ENCODE peak calls at places on chromosomes 3 and 15, in six cellular contexts. R is iPS-NIHi11, B is HTR-8/SVneo, H is NCI-H345, P is NCI-H510A, A is IMR-90. Z is an unnamed sample.

GRCh38 chr15:39363761-39364586 is 216.9 kb upstream of the THBS1 start:
- DNase-seq in R (no peak), B (no peak), H (no peak), P (no peak), A (no peak), Z (no peak)

GRCh38 chr3:29283739-29284138 is 2.9 kb downstream of the RBMS3 start:
- DNase-seq in R (no peak), B (no peak), H (no peak), P (no peak), A (no peak), Z (no peak)

GRCh38 chr15:75508741-75509532 is 57.4 kb upstream of the SIN3A start:
- DNase-seq in R (peak), B (no peak), H (peak), P (no peak), A (peak), Z (no peak)

GRCh38 chr3:87694678-87695077 is 364.1 kb downstream of the CGGBP1 start:
- DNase-seq in R (no peak), B (peak), H (no peak), P (no peak), A (no peak), Z (no peak)

GRCh38 chr15:55499158-55499557 is 8.9 kb downstream of the DNAAF4 start:
- DNase-seq in R (no peak), B (no peak), H (no peak), P (no peak), A (no peak), Z (no peak)

GRCh38 chr15:60396560-60396963 is 1.2 kb downstream of the ANXA2 start:
- DNase-seq in R (no peak), B (no peak), H (no peak), P (no peak), A (no peak), Z (no peak)

GRCh38 chr3:13073042-13073906 is at the start of gene IQSEC1:
- DNase-seq in R (peak), B (no peak), H (peak), P (peak), A (peak), Z (no peak)

GRCh38 chr3:52053307-52054304 is 2.8 kb downstream of the DUSP7 start:
- DNase-seq in R (no peak), B (no peak), H (no peak), P (no peak), A (peak), Z (no peak)

GRCh38 chr15:43266834-43267233 is at the start of gene TGM5:
- DNase-seq in R (no peak), B (no peak), H (no peak), P (no peak), A (no peak), Z (no peak)

GRCh38 chr3:182690163-182690562 is 103.1 kb upstream of the ATP11B start:
- DNase-seq in R (no peak), B (no peak), H (no peak), P (no peak), A (no peak), Z (no peak)

GRCh38 chr15:63763476-63764123 is 70.1 kb downstream of the HERC1 start:
- DNase-seq in R (no peak), B (no peak), H (no peak), P (no peak), A (peak), Z (no peak)

GRCh38 chr15:75836953-75837321 is 6.3 kb upstream of the UBE2Q2 start:
- DNase-seq in R (no peak), B (no peak), H (no peak), P (no peak), A (peak), Z (no peak)